ENCODE peak calls at places on chromosome 21, in ten cellular contexts. One of them, this sample, is unnamed.

GRCh38 chr21:18951291-18952038 is 547.9 kb upstream of the TMPRSS15 start:
- DNase-seq in H1: peak
- DNase-seq in HepG2: no peak
- DNase-seq in WTC11: peak
- DNase-seq in A549: peak
- DNase-seq in NB4: peak
- DNase-seq in K562: peak
- DNase-seq in endothelial cell of umbilical vein: no peak
- DNase-seq in GM12878: no peak
- DNase-seq in SK-N-SH: peak
- DNase-seq in this sample: no peak

GRCh38 chr21:38326899-38327298 is 70.1 kb downstream of the KCNJ15 start:
- DNase-seq in K562: no peak
- DNase-seq in endothelial cell of umbilical vein: no peak
- DNase-seq in GM12878: no peak
- DNase-seq in A549: no peak
- DNase-seq in WTC11: no peak
- DNase-seq in NB4: no peak
- DNase-seq in HepG2: no peak
- DNase-seq in H1: no peak
- DNase-seq in SK-N-SH: no peak
- DNase-seq in this sample: no peak

GRCh38 chr21:44490405-44490804 is 35.1 kb downstream of the LRRC3 start:
- DNase-seq in NB4: no peak
- DNase-seq in SK-N-SH: no peak
- DNase-seq in endothelial cell of umbilical vein: no peak
- DNase-seq in K562: no peak
- DNase-seq in WTC11: no peak
- DNase-seq in HepG2: no peak
- DNase-seq in GM12878: no peak
- DNase-seq in H1: no peak
- DNase-seq in A549: no peak
- DNase-seq in this sample: no peak

GRCh38 chr21:17270234-17270633 is 242.6 kb upstream of the CXADR start:
- DNase-seq in GM12878: no peak
- DNase-seq in endothelial cell of umbilical vein: peak
- DNase-seq in K562: peak
- DNase-seq in A549: peak
- DNase-seq in WTC11: no peak
- DNase-seq in NB4: peak
- DNase-seq in SK-N-SH: peak
- DNase-seq in HepG2: peak
- DNase-seq in H1: no peak
- DNase-seq in this sample: no peak

GRCh38 chr21:26072891-26073615 is 97.5 kb downstream of the APP start:
- DNase-seq in GM12878: no peak
- DNase-seq in K562: no peak
- DNase-seq in WTC11: no peak
- DNase-seq in A549: no peak
- DNase-seq in endothelial cell of umbilical vein: no peak
- DNase-seq in H1: no peak
- DNase-seq in NB4: no peak
- DNase-seq in SK-N-SH: no peak
- DNase-seq in HepG2: no peak
- DNase-seq in this sample: no peak

GRCh38 chr21:32940079-32941014 is 85.4 kb upstream of the OLIG2 start:
- DNase-seq in H1: no peak
- DNase-seq in HepG2: peak
- DNase-seq in WTC11: peak
- DNase-seq in GM12878: no peak
- DNase-seq in K562: peak
- DNase-seq in A549: peak
- DNase-seq in SK-N-SH: peak
- DNase-seq in endothelial cell of umbilical vein: peak
- DNase-seq in NB4: peak
- DNase-seq in this sample: peak

GRCh38 chr21:31255846-31256395 is 88.1 kb downstream of the TIAM1 start:
- DNase-seq in SK-N-SH: no peak
- DNase-seq in HepG2: no peak
- DNase-seq in H1: no peak
- DNase-seq in K562: no peak
- DNase-seq in NB4: no peak
- DNase-seq in endothelial cell of umbilical vein: no peak
- DNase-seq in GM12878: no peak
- DNase-seq in WTC11: no peak
- DNase-seq in A549: no peak
- DNase-seq in this sample: no peak

GRCh38 chr21:41564871-41565281 is 56.9 kb upstream of the TMPRSS2 start:
- DNase-seq in K562: no peak
- DNase-seq in endothelial cell of umbilical vein: peak
- DNase-seq in A549: peak
- DNase-seq in WTC11: no peak
- DNase-seq in H1: no peak
- DNase-seq in NB4: peak
- DNase-seq in GM12878: no peak
- DNase-seq in SK-N-SH: no peak
- DNase-seq in HepG2: peak
- DNase-seq in this sample: no peak

GRCh38 chr21:37551406-37552355 is 185.1 kb downstream of the DYRK1A start:
- DNase-seq in K562: no peak
- DNase-seq in WTC11: no peak
- DNase-seq in endothelial cell of umbilical vein: peak
- DNase-seq in SK-N-SH: no peak
- DNase-seq in H1: no peak
- DNase-seq in A549: no peak
- DNase-seq in HepG2: peak
- DNase-seq in GM12878: no peak
- DNase-seq in NB4: no peak
- DNase-seq in this sample: no peak

GRCh38 chr21:37665230-37666024 is 250.8 kb downstream of the KCNJ6 start:
- DNase-seq in K562: no peak
- DNase-seq in HepG2: no peak
- DNase-seq in GM12878: no peak
- DNase-seq in endothelial cell of umbilical vein: peak
- DNase-seq in SK-N-SH: no peak
- DNase-seq in A549: no peak
- DNase-seq in WTC11: no peak
- DNase-seq in NB4: no peak
- DNase-seq in H1: no peak
- DNase-seq in this sample: no peak

GRCh38 chr21:46116189-46116845 is 18.4 kb downstream of the COL6A2 start:
- DNase-seq in GM12878: no peak
- DNase-seq in endothelial cell of umbilical vein: no peak
- DNase-seq in HepG2: no peak
- DNase-seq in H1: no peak
- DNase-seq in NB4: no peak
- DNase-seq in K562: no peak
- DNase-seq in A549: no peak
- DNase-seq in SK-N-SH: peak
- DNase-seq in WTC11: peak
- DNase-seq in this sample: no peak

GRCh38 chr21:42563261-42564045 is 49.8 kb downstream of the SLC37A1 start:
- DNase-seq in WTC11: peak
- DNase-seq in H1: no peak
- DNase-seq in SK-N-SH: no peak
- DNase-seq in A549: no peak
- DNase-seq in K562: no peak
- DNase-seq in HepG2: no peak
- DNase-seq in GM12878: no peak
- DNase-seq in NB4: peak
- DNase-seq in endothelial cell of umbilical vein: no peak
- DNase-seq in this sample: no peak

GRCh38 chr21:42566524-42567180 is 53.0 kb downstream of the SLC37A1 start:
- DNase-seq in HepG2: no peak
- DNase-seq in H1: no peak
- DNase-seq in SK-N-SH: no peak
- DNase-seq in endothelial cell of umbilical vein: no peak
- DNase-seq in GM12878: no peak
- DNase-seq in K562: no peak
- DNase-seq in A549: no peak
- DNase-seq in WTC11: peak
- DNase-seq in NB4: no peak
- DNase-seq in this sample: no peak

GRCh38 chr21:42564561-42564971 is 50.9 kb downstream of the SLC37A1 start:
- DNase-seq in GM12878: no peak
- DNase-seq in HepG2: no peak
- DNase-seq in H1: no peak
- DNase-seq in NB4: no peak
- DNase-seq in SK-N-SH: no peak
- DNase-seq in K562: no peak
- DNase-seq in A549: no peak
- DNase-seq in WTC11: peak
- DNase-seq in endothelial cell of umbilical vein: no peak
- DNase-seq in this sample: no peak

GRCh38 chr21:42565886-42566523 is 52.4 kb downstream of the SLC37A1 start:
- DNase-seq in K562: no peak
- DNase-seq in GM12878: no peak
- DNase-seq in endothelial cell of umbilical vein: no peak
- DNase-seq in WTC11: peak
- DNase-seq in SK-N-SH: no peak
- DNase-seq in H1: no peak
- DNase-seq in NB4: no peak
- DNase-seq in A549: no peak
- DNase-seq in HepG2: no peak
- DNase-seq in this sample: no peak

GRCh38 chr21:42565206-42565810 is 51.7 kb downstream of the SLC37A1 start:
- DNase-seq in H1: no peak
- DNase-seq in K562: no peak
- DNase-seq in NB4: no peak
- DNase-seq in A549: no peak
- DNase-seq in GM12878: no peak
- DNase-seq in HepG2: no peak
- DNase-seq in SK-N-SH: no peak
- DNase-seq in endothelial cell of umbilical vein: no peak
- DNase-seq in WTC11: no peak
- DNase-seq in this sample: no peak
- TF ChIP-seq MAX in H1: no peak
- TF ChIP-seq MAX in K562: no peak
- TF ChIP-seq MAX in NB4: no peak
- TF ChIP-seq MAX in A549: no peak
- TF ChIP-seq MAX in GM12878: no peak
- TF ChIP-seq MAX in HepG2: no peak
- TF ChIP-seq MAX in SK-N-SH: no peak
- TF ChIP-seq MAX in endothelial cell of umbilical vein: no peak
- TF ChIP-seq MAX in WTC11: no peak
- TF ChIP-seq MAX in this sample: no peak

DNA sequence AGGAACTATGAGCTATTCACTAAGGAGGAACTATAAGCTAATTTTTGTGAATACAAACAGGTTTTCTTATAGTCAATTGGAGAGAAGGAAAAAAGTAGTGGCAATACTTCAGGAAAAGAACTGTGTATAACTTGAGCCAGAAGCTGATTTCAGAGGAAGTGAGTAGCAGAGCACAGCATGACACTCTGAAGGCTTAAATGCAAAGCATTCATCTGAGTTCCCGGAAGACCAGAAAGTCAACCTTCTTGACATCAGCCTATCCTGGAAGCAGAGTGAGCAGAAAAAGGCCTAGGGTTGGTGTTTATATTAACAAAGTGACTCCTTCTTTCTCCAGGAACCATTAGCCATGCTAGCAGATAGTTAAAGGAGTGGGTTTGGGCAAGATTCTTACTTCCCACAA is 545.2 kb downstream of the MRPL39 start:
- DNase-seq in K562: no peak
- DNase-seq in endothelial cell of umbilical vein: no peak
- DNase-seq in GM12878: no peak
- DNase-seq in WTC11: no peak
- DNase-seq in A549: no peak
- DNase-seq in H1: no peak
- DNase-seq in NB4: no peak
- DNase-seq in HepG2: no peak
- DNase-seq in SK-N-SH: no peak
- DNase-seq in this sample: no peak
- TF ChIP-seq MAX in K562: no peak
- TF ChIP-seq MAX in endothelial cell of umbilical vein: no peak
- TF ChIP-seq MAX in GM12878: no peak
- TF ChIP-seq MAX in WTC11: no peak
- TF ChIP-seq MAX in A549: no peak
- TF ChIP-seq MAX in H1: no peak
- TF ChIP-seq MAX in NB4: no peak
- TF ChIP-seq MAX in HepG2: no peak
- TF ChIP-seq MAX in SK-N-SH: no peak
- TF ChIP-seq MAX in this sample: no peak

GRCh38 chr21:34730756-34731445 is 62.1 kb downstream of the CLIC6 start:
- DNase-seq in HepG2: no peak
- DNase-seq in A549: no peak
- DNase-seq in endothelial cell of umbilical vein: no peak
- DNase-seq in SK-N-SH: no peak
- DNase-seq in WTC11: no peak
- DNase-seq in K562: no peak
- DNase-seq in NB4: no peak
- DNase-seq in H1: no peak
- DNase-seq in GM12878: no peak
- DNase-seq in this sample: no peak
- TF ChIP-seq MAX in HepG2: no peak
- TF ChIP-seq MAX in A549: no peak
- TF ChIP-seq MAX in endothelial cell of umbilical vein: no peak
- TF ChIP-seq MAX in SK-N-SH: no peak
- TF ChIP-seq MAX in WTC11: no peak
- TF ChIP-seq MAX in K562: no peak
- TF ChIP-seq MAX in NB4: no peak
- TF ChIP-seq MAX in H1: no peak
- TF ChIP-seq MAX in GM12878: no peak
- TF ChIP-seq MAX in this sample: no peak

DNA sequence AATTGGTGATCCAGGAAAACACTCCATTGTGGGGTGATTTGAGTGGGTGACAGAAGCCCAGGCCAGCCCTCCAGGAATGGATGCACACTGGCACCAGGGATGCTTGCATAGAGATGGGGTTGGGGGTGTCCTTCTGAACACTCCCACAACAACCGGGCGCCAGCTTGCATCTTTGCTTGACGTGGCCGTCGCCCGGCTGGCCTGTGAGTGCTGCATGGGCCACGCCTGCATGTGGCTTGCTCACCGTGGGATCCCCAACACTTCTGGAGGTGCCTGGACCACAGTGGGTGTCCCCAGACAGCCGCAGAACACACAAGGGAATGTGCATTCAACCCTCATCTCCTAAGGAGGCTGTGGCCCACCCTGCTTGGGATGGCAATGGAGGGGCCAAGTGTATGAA is 55.1 kb downstream of the SIK1 start:
- DNase-seq in H1: no peak
- DNase-seq in SK-N-SH: no peak
- DNase-seq in endothelial cell of umbilical vein: no peak
- DNase-seq in K562: no peak
- DNase-seq in NB4: no peak
- DNase-seq in GM12878: no peak
- DNase-seq in A549: no peak
- DNase-seq in WTC11: no peak
- DNase-seq in HepG2: no peak
- DNase-seq in this sample: no peak
- TF ChIP-seq MAX in H1: no peak
- TF ChIP-seq MAX in SK-N-SH: no peak
- TF ChIP-seq MAX in endothelial cell of umbilical vein: no peak
- TF ChIP-seq MAX in K562: no peak
- TF ChIP-seq MAX in NB4: no peak
- TF ChIP-seq MAX in GM12878: no peak
- TF ChIP-seq MAX in A549: no peak
- TF ChIP-seq MAX in WTC11: no peak
- TF ChIP-seq MAX in HepG2: no peak
- TF ChIP-seq MAX in this sample: no peak